ENCODE peak calls at places on chromosome 6, in six cellular contexts. D, H, Z, O, X and A are unnamed samples.

GRCh38 chr6:24501914-24502313 is 7.1 kb downstream of the ALDH5A1 start:
- DNase-seq in D (no peak), H (no peak), Z (no peak), O (no peak), X (no peak), A (no peak)

GRCh38 chr6:38151580-38152500 is 332.3 kb downstream of the ZFAND3 start:
- DNase-seq in D (no peak), H (no peak), Z (no peak), O (peak), X (no peak), A (no peak)

GRCh38 chr6:76250666-76251065 is 178.2 kb upstream of the IMPG1 start:
- DNase-seq in D (no peak), H (no peak), Z (no peak), O (no peak), X (no peak), A (no peak)

GRCh38 chr6:48474136-48474535 is 363.1 kb upstream of the PTCHD4 start:
- DNase-seq in D (no peak), H (no peak), Z (no peak), O (no peak), X (no peak), A (peak)

GRCh38 chr6:154613137-154613676 is 102.7 kb upstream of the CNKSR3 start:
- DNase-seq in D (peak), H (no peak), Z (no peak), O (no peak), X (peak), A (peak)

GRCh38 chr6:132304891-132305305 is 96.4 kb downstream of the MOXD1 start:
- DNase-seq in D (no peak), H (no peak), Z (no peak), O (no peak), X (no peak), A (no peak)

GRCh38 chr6:121540210-121540609 is 104.8 kb downstream of the GJA1 start:
- DNase-seq in D (no peak), H (no peak), Z (no peak), O (no peak), X (no peak), A (no peak)

GRCh38 chr6:150238294-150238693 is 95.5 kb downstream of the PPP1R14C start:
- DNase-seq in D (peak), H (no peak), Z (no peak), O (no peak), X (no peak), A (no peak)

GRCh38 chr6:101626264-101626663 is 232.8 kb downstream of the GRIK2 start:
- DNase-seq in D (no peak), H (no peak), Z (no peak), O (no peak), X (no peak), A (no peak)

GRCh38 chr6:20564269-20564668 is 30.0 kb downstream of the CDKAL1 start:
- DNase-seq in D (peak), H (peak), Z (no peak), O (no peak), X (no peak), A (peak)

GRCh38 chr6:159052720-159053119 is 7.9 kb upstream of the TAGAP start:
- DNase-seq in D (no peak), H (no peak), Z (peak), O (peak), X (no peak), A (no peak)

GRCh38 chr6:145310116-145310515 is 425.2 kb downstream of the EPM2A start:
- DNase-seq in D (peak), H (no peak), Z (no peak), O (no peak), X (no peak), A (peak)

GRCh38 chr6:145091102-145091826 is 644.1 kb downstream of the EPM2A start:
- DNase-seq in D (no peak), H (no peak), Z (no peak), O (no peak), X (no peak), A (no peak)

GRCh38 chr6:35703554-35703953 is 14.8 kb upstream of the FKBP5 start:
- DNase-seq in D (no peak), H (no peak), Z (no peak), O (no peak), X (no peak), A (no peak)

GRCh38 chr6:52995913-52996685 is 1.0 kb upstream of the GSTA4 start:
- DNase-seq in D (peak), H (peak), Z (peak), O (peak), X (peak), A (peak)

GRCh38 chr6:72182337-72183246 is 296.2 kb downstream of the RIMS1 start:
- DNase-seq in D (peak), H (peak), Z (peak), O (peak), X (peak), A (peak)

GRCh38 chr6:42222450-42222849 is 4.8 kb upstream of the MRPS10 start:
- DNase-seq in D (peak), H (no peak), Z (no peak), O (no peak), X (no peak), A (no peak)

GRCh38 chr6:51913265-51913664 is 174.1 kb downstream of the PKHD1 start:
- DNase-seq in D (no peak), H (no peak), Z (no peak), O (no peak), X (peak), A (no peak)

GRCh38 chr6:53623497-53623896 is 42.1 kb downstream of the KLHL31 start:
- DNase-seq in D (peak), H (no peak), Z (no peak), O (no peak), X (no peak), A (no peak)

GRCh38 chr6:130598021-130598989 is 228.9 kb upstream of the SMLR1 start:
- DNase-seq in D (no peak), H (no peak), Z (no peak), O (no peak), X (no peak), A (no peak)

GRCh38 chr6:147161974-147162495 is 42.2 kb upstream of the STXBP5 start:
- DNase-seq in D (peak), H (no peak), Z (no peak), O (no peak), X (no peak), A (peak)

GRCh38 chr6:78909391-78909790 is 42.0 kb downstream of the IRAK1BP1 start:
- DNase-seq in D (peak), H (no peak), Z (no peak), O (no peak), X (no peak), A (peak)

GRCh38 chr6:84447651-84448050 is 220.2 kb upstream of the CEP162 start:
- DNase-seq in D (no peak), H (no peak), Z (peak), O (peak), X (no peak), A (no peak)

GRCh38 chr6:131756039-131756438 is 45.2 kb upstream of the CTAGE9 start:
- DNase-seq in D (no peak), H (no peak), Z (no peak), O (no peak), X (no peak), A (no peak)

GRCh38 chr6:138830273-138830672 is 34.4 kb downstream of the ECT2L start:
- DNase-seq in D (no peak), H (no peak), Z (no peak), O (no peak), X (no peak), A (no peak)

GRCh38 chr6:160088069-160088773 is 33.4 kb upstream of the SLC22A1 start:
- DNase-seq in D (peak), H (peak), Z (peak), O (peak), X (no peak), A (peak)

GRCh38 chr6:73362358-73362757 is at the start of gene KHDC3L:
- DNase-seq in D (no peak), H (no peak), Z (no peak), O (no peak), X (no peak), A (no peak)

GRCh38 chr6:20875369-20875963 is 341.2 kb downstream of the CDKAL1 start:
- DNase-seq in D (peak), H (no peak), Z (no peak), O (no peak), X (no peak), A (peak)

GRCh38 chr6:21079468-21080048 is 514.0 kb upstream of the SOX4 start:
- DNase-seq in D (peak), H (no peak), Z (no peak), O (no peak), X (no peak), A (peak)

GRCh38 chr6:7051780-7052440 is 55.9 kb upstream of the RREB1 start:
- DNase-seq in D (no peak), H (peak), Z (no peak), O (peak), X (peak), A (peak)

GRCh38 chr6:134379086-134379485 is 61.2 kb upstream of the SGK1 start:
- DNase-seq in D (no peak), H (no peak), Z (peak), O (peak), X (peak), A (no peak)

GRCh38 chr6:116330511-116330910 is 40.2 kb upstream of the DSE start:
- DNase-seq in D (peak), H (no peak), Z (no peak), O (no peak), X (no peak), A (no peak)

GRCh38 chr6:141956046-141956761 is 176.5 kb upstream of the GJE1 start:
- DNase-seq in D (peak), H (no peak), Z (no peak), O (no peak), X (no peak), A (peak)

GRCh38 chr6:75893058-75893775 is 144.2 kb downstream of the MYO6 start:
- DNase-seq in D (peak), H (peak), Z (no peak), O (no peak), X (no peak), A (peak)

GRCh38 chr6:63571883-63572732 is at the start of the genes LOC128125822 and PTP4A1:
- DNase-seq in D (peak), H (peak), Z (peak), O (peak), X (peak), A (peak)
- H3K23ac ChIP-seq in D (peak), H (peak), Z (no peak), O (no peak), X (no peak), A (peak)

GRCh38 chr6:18327621-18328548 is 59.3 kb upstream of the RNF144B start:
- DNase-seq in D (no peak), H (no peak), Z (peak), O (peak), X (no peak), A (no peak)

GRCh38 chr6:18324708-18325047 is 60.3 kb upstream of the DEK start:
- DNase-seq in D (no peak), H (no peak), Z (no peak), O (no peak), X (no peak), A (no peak)

GRCh38 chr6:18326980-18327379 is 60.2 kb upstream of the RNF144B start:
- DNase-seq in D (no peak), H (no peak), Z (no peak), O (no peak), X (no peak), A (no peak)

GRCh38 chr6:18323935-18324707 is 59.8 kb upstream of the DEK start:
- DNase-seq in D (peak), H (peak), Z (no peak), O (no peak), X (no peak), A (peak)

DNA sequence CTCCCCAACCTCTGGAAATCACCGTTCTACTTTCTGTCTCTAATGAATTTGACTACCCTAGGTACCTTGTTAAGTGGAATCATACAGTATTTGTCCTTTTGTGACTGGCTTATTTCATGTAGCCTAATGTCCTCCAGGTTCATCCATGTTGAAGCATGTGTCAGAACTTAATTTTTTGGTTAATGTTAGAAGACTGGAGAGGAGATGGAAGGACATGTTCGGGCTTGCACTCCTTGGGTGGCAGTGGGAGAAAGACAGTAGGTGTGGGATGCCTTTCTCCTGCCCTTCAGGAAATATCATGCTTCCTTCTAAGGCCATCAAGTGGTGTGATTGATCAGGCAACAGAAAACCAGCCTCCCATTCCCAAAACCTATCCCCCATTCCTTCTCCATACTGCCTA is 61.1 kb upstream of the RNF144B start:
- DNase-seq in D (no peak), H (no peak), Z (no peak), O (no peak), X (no peak), A (no peak)
- H2AFZ ChIP-seq in D (peak), H (peak), Z (peak), O (no peak), X (no peak), A (no peak)

GRCh38 chr6:89818977-89819335 is 638 bp downstream of the MDN1 start:
- DNase-seq in D (peak), H (peak), Z (no peak), O (no peak), X (no peak), A (peak)
- H3K23ac ChIP-seq in D (peak), H (peak), Z (no peak), O (peak), X (no peak), A (no peak)

GRCh38 chr6:112178846-112179245 is 75.5 kb downstream of the LAMA4 start:
- DNase-seq in D (no peak), H (no peak), Z (no peak), O (no peak), X (no peak), A (no peak)
- H2AFZ ChIP-seq in D (no peak), H (no peak), Z (no peak), O (no peak), X (no peak), A (no peak)